ENCODE peak calls at places on chromosomes 4 and X, in six cellular contexts. One of them, this sample, is unnamed.

GRCh38 chr4:36399762-36400353 is 118.4 kb downstream of the DTHD1 start:
- DNase-seq in colonic mucosa: peak; percentile 29
- DNase-seq in body of pancreas: peak; percentile 47
- DNase-seq in ovary: no peak
- DNase-seq in fibroblast of lung: peak; percentile 2
- DNase-seq in IMR-90: no peak
- DNase-seq in this sample: no peak

GRCh38 chr4:127631420-127631819 is 1.3 kb upstream of the INTU start:
- DNase-seq in colonic mucosa: no peak
- DNase-seq in body of pancreas: no peak
- DNase-seq in ovary: no peak
- DNase-seq in fibroblast of lung: peak; percentile 37
- DNase-seq in IMR-90: peak; percentile 56
- DNase-seq in this sample: no peak

GRCh38 chr4:186096681-186097080 is 7.8 kb upstream of the FAM149A start:
- DNase-seq in colonic mucosa: no peak
- DNase-seq in body of pancreas: peak; percentile 18
- DNase-seq in ovary: no peak
- DNase-seq in fibroblast of lung: no peak
- DNase-seq in IMR-90: no peak
- DNase-seq in this sample: no peak

GRCh38 chrX:51336584-51336983 is 4.0 kb downstream of the NUDT10 start:
- DNase-seq in colonic mucosa: no peak
- DNase-seq in body of pancreas: peak; percentile 39
- DNase-seq in ovary: peak; percentile 22
- DNase-seq in fibroblast of lung: peak; percentile 58
- DNase-seq in IMR-90: peak; percentile 40
- DNase-seq in this sample: no peak

GRCh38 chr4:143441678-143442077 is 71.8 kb upstream of the SMARCA5 start:
- DNase-seq in colonic mucosa: peak; percentile 23
- DNase-seq in body of pancreas: no peak
- DNase-seq in ovary: no peak
- DNase-seq in fibroblast of lung: peak; percentile 3
- DNase-seq in IMR-90: no peak
- DNase-seq in this sample: no peak

GRCh38 chr4:8235224-8235623 is 34.3 kb upstream of the HTRA3 start:
- DNase-seq in colonic mucosa: no peak
- DNase-seq in body of pancreas: no peak
- DNase-seq in ovary: no peak
- DNase-seq in fibroblast of lung: no peak
- DNase-seq in IMR-90: no peak
- DNase-seq in this sample: no peak

GRCh38 chrX:128106630-128107029 is 54.4 kb upstream of the ACTRT1 start:
- DNase-seq in colonic mucosa: no peak
- DNase-seq in body of pancreas: no peak
- DNase-seq in ovary: no peak
- DNase-seq in fibroblast of lung: no peak
- DNase-seq in IMR-90: no peak
- DNase-seq in this sample: no peak

GRCh38 chr4:101977096-101977495 is 186.6 kb downstream of the BANK1 start:
- DNase-seq in colonic mucosa: no peak
- DNase-seq in body of pancreas: no peak
- DNase-seq in ovary: no peak
- DNase-seq in fibroblast of lung: peak; percentile 95
- DNase-seq in IMR-90: peak; percentile 94
- DNase-seq in this sample: no peak

GRCh38 chr4:6920174-6920573 is 10.5 kb downstream of the TBC1D14 start:
- DNase-seq in colonic mucosa: no peak
- DNase-seq in body of pancreas: no peak
- DNase-seq in ovary: no peak
- DNase-seq in fibroblast of lung: no peak
- DNase-seq in IMR-90: no peak
- DNase-seq in this sample: no peak

GRCh38 chr4:142925161-142925560 is 79.1 kb upstream of the INPP4B start:
- DNase-seq in colonic mucosa: no peak
- DNase-seq in body of pancreas: no peak
- DNase-seq in ovary: no peak
- DNase-seq in fibroblast of lung: peak; percentile 27
- DNase-seq in IMR-90: no peak
- DNase-seq in this sample: no peak

GRCh38 chr4:86927843-86928395 is 6.9 kb upstream of the AFF1 start:
- DNase-seq in colonic mucosa: no peak
- DNase-seq in body of pancreas: peak; percentile 59
- DNase-seq in ovary: peak; percentile 77
- DNase-seq in fibroblast of lung: peak; percentile 98
- DNase-seq in IMR-90: peak; percentile 99
- DNase-seq in this sample: no peak

GRCh38 chr4:124943938-124944337 is 231.4 kb upstream of the ANKRD50 start:
- DNase-seq in colonic mucosa: no peak
- DNase-seq in body of pancreas: no peak
- DNase-seq in ovary: no peak
- DNase-seq in fibroblast of lung: no peak
- DNase-seq in IMR-90: no peak
- DNase-seq in this sample: no peak

GRCh38 chrX:33198561-33199279 is 12.6 kb downstream of the DMD start:
- DNase-seq in colonic mucosa: no peak
- DNase-seq in body of pancreas: no peak
- DNase-seq in ovary: no peak
- DNase-seq in fibroblast of lung: no peak
- DNase-seq in IMR-90: no peak
- DNase-seq in this sample: no peak

GRCh38 chr4:20028694-20029093 is 223.0 kb upstream of the SLIT2 start:
- DNase-seq in colonic mucosa: no peak
- DNase-seq in body of pancreas: no peak
- DNase-seq in ovary: no peak
- DNase-seq in fibroblast of lung: peak; percentile 26
- DNase-seq in IMR-90: peak; percentile 55
- DNase-seq in this sample: no peak

GRCh38 chr4:165293061-165293460 is 34.4 kb upstream of the MSMO1 start:
- DNase-seq in colonic mucosa: no peak
- DNase-seq in body of pancreas: no peak
- DNase-seq in ovary: no peak
- DNase-seq in fibroblast of lung: no peak
- DNase-seq in IMR-90: no peak
- DNase-seq in this sample: no peak

GRCh38 chr4:52106701-52107100 is 55.6 kb downstream of the SPATA18 start:
- DNase-seq in colonic mucosa: no peak
- DNase-seq in body of pancreas: no peak
- DNase-seq in ovary: no peak
- DNase-seq in fibroblast of lung: peak; percentile 11
- DNase-seq in IMR-90: no peak
- DNase-seq in this sample: no peak

GRCh38 chr4:52107336-52107735 is 56.2 kb downstream of the SPATA18 start:
- DNase-seq in colonic mucosa: no peak
- DNase-seq in body of pancreas: no peak
- DNase-seq in ovary: no peak
- DNase-seq in fibroblast of lung: no peak
- DNase-seq in IMR-90: no peak
- DNase-seq in this sample: no peak

GRCh38 chr4:52105276-52105675 is 54.2 kb downstream of the SPATA18 start:
- DNase-seq in colonic mucosa: no peak
- DNase-seq in body of pancreas: no peak
- DNase-seq in ovary: no peak
- DNase-seq in fibroblast of lung: no peak
- DNase-seq in IMR-90: no peak
- DNase-seq in this sample: no peak

GRCh38 chr4:52107745-52108144 is 56.6 kb downstream of the SPATA18 start:
- DNase-seq in colonic mucosa: no peak
- DNase-seq in body of pancreas: no peak
- DNase-seq in ovary: no peak
- DNase-seq in fibroblast of lung: no peak
- DNase-seq in IMR-90: no peak
- DNase-seq in this sample: no peak

GRCh38 chr4:52106142-52106541 is 55.0 kb downstream of the SPATA18 start:
- DNase-seq in colonic mucosa: no peak
- DNase-seq in body of pancreas: no peak
- DNase-seq in ovary: no peak
- DNase-seq in fibroblast of lung: no peak
- DNase-seq in IMR-90: no peak
- DNase-seq in this sample: no peak
- H3K27ac ChIP-seq in colonic mucosa: no peak overlapping the region
- H3K27ac ChIP-seq in body of pancreas: no peak overlapping the region
- H3K27ac ChIP-seq in ovary: no peak overlapping the region
- H3K27ac ChIP-seq in fibroblast of lung: no peak overlapping the region
- H3K27ac ChIP-seq in IMR-90: no peak overlapping the region
- H3K27ac ChIP-seq in this sample: no peak overlapping the region

GRCh38 chrX:39168609-39169008 is 367.4 kb downstream of the MID1IP1 start:
- DNase-seq in colonic mucosa: no peak
- DNase-seq in body of pancreas: no peak
- DNase-seq in ovary: no peak
- DNase-seq in fibroblast of lung: no peak
- DNase-seq in IMR-90: no peak
- DNase-seq in this sample: no peak
- H3K4me1 ChIP-seq in colonic mucosa: no peaks in the 10 kb centered on the region
- H3K4me1 ChIP-seq in body of pancreas: no peaks in the 10 kb centered on the region
- H3K4me1 ChIP-seq in ovary: no peaks in the 10 kb centered on the region
- H3K4me1 ChIP-seq in fibroblast of lung: no peaks in the 10 kb centered on the region
- H3K4me1 ChIP-seq in IMR-90: no peaks in the 10 kb centered on the region
- H3K4me1 ChIP-seq in this sample: no peaks in the 10 kb centered on the region

GRCh38 chrX:107272431-107272921 is 66.1 kb downstream of the DNAAF6 start:
- DNase-seq in colonic mucosa: peak; percentile 18
- DNase-seq in body of pancreas: peak; percentile 3
- DNase-seq in ovary: no peak
- DNase-seq in fibroblast of lung: no peak
- DNase-seq in IMR-90: no peak
- DNase-seq in this sample: no peak
- TF ChIP-seq CTCF in colonic mucosa: no peak
- TF ChIP-seq CTCF in body of pancreas: no peak
- TF ChIP-seq CTCF in ovary: no peak
- TF ChIP-seq CTCF in fibroblast of lung: no peak
- TF ChIP-seq CTCF in IMR-90: no peak
- TF ChIP-seq CTCF in this sample: peak; percentile 26

DNA sequence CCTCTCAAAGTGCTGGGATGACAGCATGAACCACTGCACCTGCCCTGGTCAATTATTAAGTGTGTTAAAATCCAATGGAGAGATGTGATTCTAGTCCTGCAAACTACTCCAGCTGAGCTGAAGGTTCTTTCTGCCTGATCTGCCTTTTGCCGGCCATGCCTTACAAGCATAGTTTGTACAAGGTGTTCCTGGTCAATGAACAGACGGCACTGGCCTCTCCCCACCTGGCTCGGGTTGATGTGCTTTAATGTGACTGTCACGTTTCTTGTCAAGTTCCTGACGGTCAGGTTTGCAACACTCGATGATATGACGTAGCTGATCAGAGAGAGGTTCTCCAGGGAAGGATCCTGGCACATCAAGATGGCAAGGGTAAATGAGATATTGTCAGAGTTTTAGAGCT is 23.1 kb upstream of the PHKA2 start:
- DNase-seq in colonic mucosa: no peak
- DNase-seq in body of pancreas: no peak
- DNase-seq in ovary: no peak
- DNase-seq in fibroblast of lung: no peak
- DNase-seq in IMR-90: no peak
- DNase-seq in this sample: no peak
- H3K27ac ChIP-seq in colonic mucosa: no peak overlapping the region
- H3K27ac ChIP-seq in body of pancreas: peak overlapping the region; percentile 21
- H3K27ac ChIP-seq in ovary: no peak overlapping the region
- H3K27ac ChIP-seq in fibroblast of lung: no peak overlapping the region
- H3K27ac ChIP-seq in IMR-90: no peak overlapping the region
- H3K27ac ChIP-seq in this sample: no peak overlapping the region

DNA sequence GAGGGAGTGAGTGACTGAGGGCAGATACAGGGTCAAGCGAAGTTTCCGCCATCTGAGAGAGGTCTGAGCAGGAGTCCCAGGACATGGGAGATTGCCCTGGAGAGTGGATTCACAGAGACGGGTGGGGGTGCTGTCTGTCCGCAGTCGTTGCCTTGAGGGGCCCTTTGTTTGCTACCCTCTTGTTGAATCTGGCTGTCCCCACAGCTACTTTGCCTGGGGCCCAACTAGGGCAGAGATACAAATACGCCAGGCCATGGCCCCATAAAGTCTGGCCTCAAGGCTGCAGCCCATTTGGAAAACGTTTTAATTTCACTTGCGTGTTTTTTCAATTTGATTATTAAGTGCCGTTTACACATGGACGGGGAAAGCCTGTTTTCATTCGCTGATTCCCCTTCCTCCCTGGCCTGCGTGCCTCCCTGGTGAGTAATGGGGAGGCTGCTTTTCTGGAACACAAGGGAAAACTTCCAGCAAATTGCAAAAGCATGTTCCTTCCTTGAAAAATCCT is 134.4 kb downstream of the SMIM20 start:
- DNase-seq in colonic mucosa: peak; percentile 40
- DNase-seq in body of pancreas: peak; percentile 33
- DNase-seq in ovary: peak; percentile 82
- DNase-seq in fibroblast of lung: peak; percentile 98
- DNase-seq in IMR-90: peak; percentile 92
- DNase-seq in this sample: no peak
- H3K4me1 ChIP-seq in colonic mucosa: no peaks in the 10 kb centered on the region
- H3K4me1 ChIP-seq in body of pancreas: no peaks in the 10 kb centered on the region
- H3K4me1 ChIP-seq in ovary: peaks cover 10% of the 10 kb centered on the region
- H3K4me1 ChIP-seq in fibroblast of lung: peaks cover 11% of the 10 kb centered on the region
- H3K4me1 ChIP-seq in IMR-90: peaks cover 25% of the 10 kb centered on the region
- H3K4me1 ChIP-seq in this sample: no peaks in the 10 kb centered on the region

DNA sequence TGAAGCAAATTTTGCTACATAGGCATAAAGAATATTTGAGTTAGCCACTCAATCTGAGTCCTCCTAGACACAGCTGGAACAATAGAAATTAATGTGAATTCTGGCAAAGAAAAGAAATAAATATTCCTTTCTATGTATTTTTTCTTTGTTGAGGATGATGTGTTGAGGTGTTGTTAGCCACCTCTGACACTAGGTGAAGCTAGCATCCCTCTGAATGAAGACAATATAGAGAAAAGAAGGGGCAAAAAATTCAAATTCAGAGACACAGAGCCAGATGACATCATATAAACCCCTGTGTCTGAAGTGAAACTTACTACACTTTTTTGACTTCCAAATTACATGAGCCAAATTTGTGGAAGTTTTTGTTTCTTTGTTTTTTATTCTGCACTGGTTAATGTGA is 34.6 kb upstream of the TMPRSS11D start:
- DNase-seq in colonic mucosa: no peak
- DNase-seq in body of pancreas: no peak
- DNase-seq in ovary: no peak
- DNase-seq in fibroblast of lung: no peak
- DNase-seq in IMR-90: no peak
- DNase-seq in this sample: no peak
- TF ChIP-seq CTCF in colonic mucosa: no peak
- TF ChIP-seq CTCF in body of pancreas: no peak
- TF ChIP-seq CTCF in ovary: no peak
- TF ChIP-seq CTCF in fibroblast of lung: no peak
- TF ChIP-seq CTCF in IMR-90: no peak
- TF ChIP-seq CTCF in this sample: no peak